ENCODE peak calls at places on chromosomes 12 and 14, in nine cellular contexts. H is NCI-H1092 treated with DMSO at 0.1 percent for 48 hours; I is activated naive CD8-positive, alpha-beta T cell treated with anti-CD3 and anti-CD28 coated beads, Interleukin-2, amount 50 U/mL, for 24 hours; L is stimulated activated CD8-positive, alpha-beta memory T cell treated with anti-CD3 and anti-CD28 coated beads, Interleukin-15, amount 100 ng/mL, for 1 hour; A is cardiac muscle cell; K is HuH-7; B is tibial nerve; G is AG04449; U is cardiac fibroblast. D is an unnamed sample.
A peak's percentile ranks its signal among the peaks of the same experiment; 100 is the strongest.

GRCh38 chr12:12626471-12626870 is 14.8 kb downstream of the CREBL2 start:
- DNase-seq in H (no peak), I (no peak), L (no peak), A (no peak), K (no peak), B (no peak), G (no peak), U (no peak), D (no peak)

GRCh38 chr12:6724409-6724797 is 557 bp downstream of the COPS7A start:
- DNase-seq in H (no peak), I (peak; percentile 37), L (no peak), A (no peak), K (no peak), B (no peak), G (no peak), U (no peak), D (no peak)

GRCh38 chr14:103618999-103619398 is 10.0 kb upstream of the KLC1 start:
- DNase-seq in H (no peak), I (no peak), L (no peak), A (no peak), K (no peak), B (no peak), G (no peak), U (peak; percentile 29), D (no peak)

GRCh38 chr12:94867066-94867855 is 136.2 kb downstream of the NDUFA12 start:
- DNase-seq in H (no peak), I (no peak), L (no peak), A (no peak), K (no peak), B (no peak), G (no peak), U (peak; percentile 45), D (no peak)

GRCh38 chr14:89621009-89621421 is 204.0 kb upstream of the FOXN3 start:
- DNase-seq in H (no peak), I (peak; percentile 64), L (no peak), A (no peak), K (no peak), B (no peak), G (no peak), U (no peak), D (no peak)

GRCh38 chr14:24251880-24252288 is 9.5 kb upstream of the TINF2 start:
- DNase-seq in H (no peak), I (no peak), L (no peak), A (no peak), K (no peak), B (no peak), G (no peak), U (peak; percentile 72), D (no peak)

GRCh38 chr12:180445-180844 is 33.5 kb downstream of the SLC6A12 start:
- DNase-seq in H (no peak), I (no peak), L (no peak), A (no peak), K (no peak), B (peak; percentile 23), G (no peak), U (peak; percentile 42), D (no peak)

GRCh38 chr14:100669011-100669412 is 57.7 kb upstream of the DLK1 start:
- DNase-seq in H (no peak), I (no peak), L (no peak), A (no peak), K (no peak), B (no peak), G (no peak), U (no peak), D (no peak)

GRCh38 chr12:106254724-106255123 is 6.9 kb upstream of the CKAP4 start:
- DNase-seq in H (no peak), I (no peak), L (no peak), A (peak; percentile 42), K (no peak), B (no peak), G (no peak), U (no peak), D (no peak)

GRCh38 chr14:102905116-102906108 is 17.1 kb upstream of the AMN start:
- DNase-seq in H (no peak), I (no peak), L (no peak), A (no peak), K (no peak), B (no peak), G (no peak), U (no peak), D (no peak)

GRCh38 chr12:3632256-3633240 is 120.4 kb downstream of the CRACR2A start:
- DNase-seq in H (no peak), I (no peak), L (no peak), A (no peak), K (no peak), B (no peak), G (no peak), U (peak; percentile 52), D (no peak)

D was measured in epithelial cell of prostate.